ENCODE peak calls at places on chromosomes 4 and X, in four cellular contexts. N is WERI-Rb-1, S is esophagus muscularis mucosa, A is fibroblast of mammary gland. W is an unnamed sample.

GRCh38 chrX:106791495-106791894 is 11.0 kb upstream of the TBC1D8B start:
- DNase-seq in N (no peak), S (no peak), A (peak), W (peak)

GRCh38 chrX:85084770-85085393 is 81.2 kb downstream of the APOOL start:
- DNase-seq in N (no peak), S (no peak), A (peak), W (peak)

GRCh38 chrX:131025336-131025735 is 32.8 kb upstream of the ARHGAP36 start:
- DNase-seq in N (no peak), S (no peak), A (no peak), W (no peak)

GRCh38 chrX:41580423-41581064 is 108.2 kb upstream of the GPR34 start:
- DNase-seq in N (no peak), S (no peak), A (no peak), W (no peak)

GRCh38 chr4:10223782-10224181 is 107.2 kb upstream of the WDR1 start:
- DNase-seq in N (no peak), S (no peak), A (no peak), W (no peak)

GRCh38 chr4:17066972-17067371 is 168.5 kb upstream of the LDB2 start:
- DNase-seq in N (no peak), S (peak), A (peak), W (peak)

GRCh38 chr4:86633854-86634253 is 39.7 kb downstream of the PTPN13 start:
- DNase-seq in N (no peak), S (no peak), A (no peak), W (peak)

GRCh38 chr4:42642136-42642797 is 14.6 kb downstream of the ATP8A1 start:
- DNase-seq in N (no peak), S (no peak), A (no peak), W (no peak)

GRCh38 chrX:64975491-64975890 is 759 bp downstream of the ZC4H2 start:
- DNase-seq in N (peak), S (no peak), A (peak), W (peak)

GRCh38 chr4:25361253-25361652 is 15.8 kb upstream of the ANAPC4 start:
- DNase-seq in N (no peak), S (no peak), A (no peak), W (no peak)

GRCh38 chr4:6308890-6309643 is 39.4 kb downstream of the WFS1 start:
- DNase-seq in N (peak), S (no peak), A (no peak), W (no peak)

GRCh38 chr4:83128235-83128929 is 13.9 kb upstream of the PLAC8 start:
- DNase-seq in N (no peak), S (no peak), A (peak), W (peak)

GRCh38 chr4:124943938-124944337 is 231.4 kb upstream of the ANKRD50 start:
- DNase-seq in N (no peak), S (no peak), A (no peak), W (no peak)

GRCh38 chr4:181897935-181898334 is 345.3 kb upstream of the TENM3 start:
- DNase-seq in N (no peak), S (no peak), A (peak), W (peak)

GRCh38 chr4:58301384-58301783 is 1191.2 kb upstream of the IGFBP7 start:
- DNase-seq in N (no peak), S (no peak), A (no peak), W (no peak)

GRCh38 chrX:106300656-106301055 is 132.6 kb downstream of the PWWP3B start:
- DNase-seq in N (no peak), S (no peak), A (no peak), W (no peak)

GRCh38 chrX:42519666-42520231 is 258.2 kb downstream of the PPP1R2C start:
- DNase-seq in N (no peak), S (no peak), A (peak), W (peak)

GRCh38 chr4:70059149-70059548 is 8.9 kb downstream of the HTN1 start:
- DNase-seq in N (no peak), S (no peak), A (no peak), W (no peak)

GRCh38 chr4:69467797-69468196 is 27.9 kb downstream of the UGT2B4 start:
- DNase-seq in N (no peak), S (no peak), A (no peak), W (no peak)

GRCh38 chr4:117093581-117093980 is 8.2 kb upstream of the TRAM1L1 start:
- DNase-seq in N (no peak), S (no peak), A (peak), W (no peak)

GRCh38 chr4:147326581-147326980 is 154.3 kb upstream of the EDNRA start:
- DNase-seq in N (no peak), S (no peak), A (peak), W (peak)

GRCh38 chr4:38177792-38178665 is 217.8 kb downstream of the PTTG2 start:
- DNase-seq in N (no peak), S (no peak), A (peak), W (peak)

GRCh38 chrX:154441984-154442707 is 1.8 kb upstream of the FAM50A start:
- DNase-seq in N (no peak), S (no peak), A (no peak), W (no peak)

GRCh38 chrX:63754141-63754859 is 30.7 kb downstream of the ARHGEF9 start:
- DNase-seq in N (no peak), S (no peak), A (no peak), W (peak)

GRCh38 chr4:62324215-62324614 is 1124.1 kb downstream of the ADGRL3 start:
- DNase-seq in N (no peak), S (no peak), A (no peak), W (no peak)

GRCh38 chr4:122588453-122589238 is 32.2 kb downstream of the IL21 start:
- DNase-seq in N (no peak), S (no peak), A (peak), W (peak)

GRCh38 chrX:118727686-118728339 is 407 bp downstream of the IL13RA1 start:
- DNase-seq in N (peak), S (no peak), A (peak), W (peak)

GRCh38 chrX:9383655-9384054 is 81.2 kb upstream of the TBL1X start:
- DNase-seq in N (no peak), S (no peak), A (no peak), W (no peak)

GRCh38 chr4:14155803-14156202 is 528.3 kb upstream of the BOD1L1 start:
- DNase-seq in N (no peak), S (no peak), A (no peak), W (peak)

DNA sequence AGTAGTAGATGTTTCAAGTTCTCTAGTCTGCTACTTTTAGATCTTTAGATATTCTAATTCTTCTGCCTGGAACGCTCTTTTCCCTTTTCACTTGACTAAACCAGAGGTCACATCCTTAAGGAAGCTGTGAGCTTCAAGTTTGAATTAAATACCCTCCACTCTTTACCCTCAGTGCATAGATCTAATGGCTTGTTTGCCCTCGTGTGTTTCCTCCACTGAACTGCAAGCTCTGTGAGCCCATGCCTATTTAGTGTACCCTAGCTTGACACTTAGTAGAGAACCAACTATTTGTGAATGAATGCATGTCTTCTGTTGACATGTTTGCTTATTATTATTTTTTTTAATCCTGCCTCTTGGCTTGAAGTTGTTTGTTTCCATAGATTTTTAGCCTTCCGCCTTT is 138.3 kb downstream of the PDE5A start:
- DNase-seq in N (peak), S (no peak), A (peak), W (peak)
- TF ChIP-seq CTCF in N (peak), S (no peak), A (peak), W (no peak)

GRCh38 chr4:107823870-107824366 is 814 bp upstream of the SGMS2 start:
- DNase-seq in N (no peak), S (no peak), A (no peak), W (no peak)
- H3K4me3 ChIP-seq in N (peak), S (peak), A (peak), W (peak)

DNA sequence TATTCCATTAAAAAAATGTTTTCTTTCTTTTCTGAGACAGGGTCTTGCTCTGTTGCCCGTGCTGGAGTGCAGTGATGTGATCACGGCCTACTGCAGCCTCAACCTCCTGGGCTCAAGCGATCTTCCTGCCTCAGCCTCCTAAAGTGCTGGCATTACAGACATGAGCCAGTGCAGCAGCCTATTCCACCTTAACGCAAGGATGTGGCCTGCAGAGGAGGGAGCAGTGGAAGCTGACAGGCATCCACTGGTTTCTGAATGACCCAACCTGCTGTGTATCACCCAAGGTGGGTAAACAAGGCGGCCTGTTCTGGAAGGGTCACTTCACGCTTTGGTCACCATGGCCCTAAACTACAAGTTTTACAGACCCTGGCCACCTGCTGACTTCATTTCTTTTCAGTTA is 60.8 kb downstream of the ACOX3 start:
- DNase-seq in N (no peak), S (no peak), A (no peak), W (no peak)
- TF ChIP-seq CTCF in N (no peak), S (no peak), A (no peak), W (no peak)

GRCh38 chr4:41257257-41257900 is 651 bp downstream of the UCHL1 start:
- DNase-seq in N (peak), S (no peak), A (peak), W (peak)

GRCh38 chr4:41258783-41259182 is 2.1 kb downstream of the UCHL1 start:
- DNase-seq in N (peak), S (no peak), A (peak), W (peak)

GRCh38 chr4:41257901-41258300 is 1.2 kb downstream of the UCHL1 start:
- DNase-seq in N (no peak), S (no peak), A (no peak), W (peak)

GRCh38 chr4:41256740-41257256 is at the start of gene UCHL1:
- DNase-seq in N (peak), S (no peak), A (peak), W (peak)

GRCh38 chr4:41256131-41256739 is 493 bp upstream of the UCHL1 start:
- DNase-seq in N (no peak), S (no peak), A (no peak), W (peak)
- H3K4me3 ChIP-seq in N (peak), S (peak), A (peak), W (peak)

GRCh38 chr4:159150380-159150779 is 47.5 kb downstream of the RAPGEF2 start:
- DNase-seq in N (no peak), S (no peak), A (no peak), W (no peak)

GRCh38 chr4:159153669-159154068 is 50.8 kb downstream of the RAPGEF2 start:
- DNase-seq in N (no peak), S (no peak), A (no peak), W (no peak)

GRCh38 chr4:159150838-159151390 is 48.0 kb downstream of the RAPGEF2 start:
- DNase-seq in N (no peak), S (no peak), A (no peak), W (no peak)

GRCh38 chr4:159155119-159155518 is 52.2 kb downstream of the RAPGEF2 start:
- DNase-seq in N (no peak), S (no peak), A (no peak), W (no peak)

GRCh38 chr4:159151701-159152100 is 48.8 kb downstream of the RAPGEF2 start:
- DNase-seq in N (no peak), S (no peak), A (no peak), W (no peak)
- TF ChIP-seq CTCF in N (no peak), S (no peak), A (no peak), W (no peak)

GRCh38 chrX:72240976-72241375 is 2.1 kb upstream of the ERCC6L start:
- DNase-seq in N (no peak), S (no peak), A (no peak), W (no peak)

GRCh38 chrX:72243472-72243871 is 4.6 kb upstream of the ERCC6L start:
- DNase-seq in N (no peak), S (no peak), A (peak), W (peak)

GRCh38 chrX:72238721-72239475 is at the start of gene ERCC6L:
- DNase-seq in N (peak), S (peak), A (peak), W (peak)

GRCh38 chrX:72236841-72237240 is 2.0 kb downstream of the ERCC6L start:
- DNase-seq in N (no peak), S (no peak), A (peak), W (no peak)

DNA sequence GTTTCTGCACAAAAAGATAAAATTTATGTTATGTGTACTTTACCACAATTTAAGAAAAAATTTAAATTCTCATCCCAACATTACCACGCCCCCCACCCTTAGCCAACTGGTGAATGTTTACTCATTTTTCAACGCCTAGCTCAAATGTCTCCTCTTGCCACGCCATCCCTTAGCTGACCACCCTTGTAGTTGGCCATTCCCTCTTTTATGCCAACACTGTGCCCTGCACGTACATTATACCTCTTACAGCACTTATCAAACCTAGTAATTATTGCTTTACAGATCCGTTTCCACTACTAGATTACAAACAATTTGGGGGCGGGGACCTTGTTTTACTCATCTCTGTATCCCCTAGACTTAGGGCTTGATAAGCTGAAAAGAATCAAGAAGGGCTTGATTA is 644 bp downstream of the ERCC6L start:
- DNase-seq in N (no peak), S (no peak), A (no peak), W (no peak)
- H3K4me3 ChIP-seq in N (peak), S (peak), A (peak), W (peak)

DNA sequence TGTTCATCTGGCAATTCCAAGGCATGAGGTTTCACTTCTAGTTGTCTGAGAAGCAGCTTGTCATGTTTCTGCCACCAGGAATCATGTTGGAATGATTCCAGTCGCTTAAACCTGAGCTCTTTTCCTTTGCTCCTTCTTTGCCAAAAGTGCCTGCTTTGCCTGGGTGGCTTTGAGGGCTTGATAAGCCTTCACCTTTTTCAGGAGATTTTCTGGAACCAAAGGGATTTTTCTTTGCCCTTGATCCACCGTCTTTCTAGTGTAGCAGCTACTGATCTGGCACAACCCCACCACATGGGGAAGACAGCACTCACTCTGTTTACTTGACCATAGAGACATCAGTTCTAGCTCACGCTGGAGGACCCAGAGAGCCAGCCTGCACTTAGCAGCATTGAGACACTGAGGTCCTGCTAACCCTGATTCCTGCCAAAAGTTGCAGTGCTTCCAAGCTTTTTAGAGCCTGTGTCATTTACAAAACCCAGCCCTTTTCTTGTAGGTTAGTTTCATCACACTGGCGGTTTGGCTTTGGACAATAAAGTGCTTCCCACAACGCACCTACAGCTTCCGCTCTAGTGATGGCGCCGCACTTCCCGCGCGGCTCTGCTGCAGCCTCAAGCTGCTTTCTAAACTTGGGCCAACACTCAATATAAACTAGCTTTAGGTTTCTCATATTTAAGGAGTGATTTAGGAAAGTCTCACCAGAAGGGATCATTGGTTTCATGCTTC is 7.3 kb upstream of the CCNI start:
- DNase-seq in N (no peak), S (no peak), A (no peak), W (no peak)
- TF ChIP-seq CTCF in N (no peak), S (no peak), A (no peak), W (no peak)